ENCODE peak calls at places on chromosomes 7 and 10, in eight cellular contexts. Q is progenitor cell of endocrine pancreas; Y is NCI-H1092; F is aorta; R is T1000; I is natural killer cell; S is GM18507; T is activated CD4-positive, alpha-beta T cell treated with anti-CD3 and anti-CD28 coated beads, Interleukin-2, amount 50 U/mL, for 1 hour. D is an unnamed sample.

GRCh38 chr10:133359972-133360610 is 2.3 kb upstream of the FUOM start:
- DNase-seq in Q (no peak), Y (no peak), F (no peak), R (no peak), I (no peak), S (no peak), T (no peak), D (no peak)

GRCh38 chr10:132539894-132540293 is 2.3 kb downstream of the INPP5A start:
- DNase-seq in Q (no peak), Y (no peak), F (no peak), R (no peak), I (no peak), S (no peak), T (no peak), D (peak)

GRCh38 chr7:2819161-2819953 is 24.8 kb downstream of the GNA12 start:
- DNase-seq in Q (no peak), Y (no peak), F (no peak), R (no peak), I (no peak), S (no peak), T (no peak), D (no peak)

GRCh38 chr10:43939939-43940810 is 291.5 kb upstream of the ZNF32 start:
- DNase-seq in Q (no peak), Y (no peak), F (no peak), R (no peak), I (no peak), S (no peak), T (no peak), D (peak)

GRCh38 chr10:123784636-123785035 is 107.0 kb downstream of the CPXM2 start:
- DNase-seq in Q (no peak), Y (no peak), F (no peak), R (no peak), I (no peak), S (no peak), T (no peak), D (no peak)

GRCh38 chr7:24825931-24826661 is 68.8 kb upstream of the GSDME start:
- DNase-seq in Q (no peak), Y (no peak), F (no peak), R (peak), I (no peak), S (no peak), T (peak), D (peak)

GRCh38 chr10:70974351-70974901 is 86.1 kb upstream of the PCBD1 start:
- DNase-seq in Q (no peak), Y (no peak), F (no peak), R (no peak), I (no peak), S (no peak), T (no peak), D (peak)

GRCh38 chr10:124557648-124558338 is 96.2 kb downstream of the LHPP start:
- DNase-seq in Q (no peak), Y (no peak), F (peak), R (no peak), I (no peak), S (no peak), T (no peak), D (peak)

GRCh38 chr10:76329891-76330575 is 898.6 kb downstream of the LRMDA start:
- DNase-seq in Q (no peak), Y (no peak), F (no peak), R (no peak), I (no peak), S (no peak), T (no peak), D (no peak)

GRCh38 chr7:1427064-1427657 is 32.1 kb downstream of the MICALL2 start:
- DNase-seq in Q (no peak), Y (no peak), F (no peak), R (no peak), I (no peak), S (no peak), T (no peak), D (no peak)

GRCh38 chr10:71213761-71214440 is 1.5 kb downstream of the UNC5B start:
- DNase-seq in Q (no peak), Y (no peak), F (peak), R (no peak), I (no peak), S (no peak), T (no peak), D (peak)

GRCh38 chr10:71817831-71818268 is 33.2 kb downstream of the PSAP start:
- DNase-seq in Q (no peak), Y (no peak), F (peak), R (no peak), I (no peak), S (no peak), T (no peak), D (no peak)

GRCh38 chr10:125003146-125003900 is 61.4 kb downstream of the ZRANB1 start:
- DNase-seq in Q (no peak), Y (no peak), F (peak), R (no peak), I (peak), S (no peak), T (no peak), D (no peak)

GRCh38 chr7:108459922-108460551 is 3.8 kb upstream of the NRCAM start:
- DNase-seq in Q (no peak), Y (peak), F (no peak), R (no peak), I (no peak), S (no peak), T (no peak), D (peak)

GRCh38 chr7:116404389-116404788 is 95.1 kb upstream of the CAV2 start:
- DNase-seq in Q (no peak), Y (no peak), F (no peak), R (no peak), I (no peak), S (no peak), T (no peak), D (no peak)

GRCh38 chr10:67925449-67926005 is 41.1 kb downstream of the SIRT1 start:
- DNase-seq in Q (no peak), Y (no peak), F (no peak), R (no peak), I (no peak), S (no peak), T (no peak), D (no peak)

GRCh38 chr7:44534087-44534486 is 7.0 kb downstream of the NPC1L1 start:
- DNase-seq in Q (no peak), Y (no peak), F (no peak), R (no peak), I (no peak), S (no peak), T (no peak), D (peak)

GRCh38 chr7:157707983-157708720 is 371.3 kb downstream of the DNAJB6 start:
- DNase-seq in Q (no peak), Y (no peak), F (peak), R (no peak), I (no peak), S (no peak), T (no peak), D (no peak)

D was measured in fibroblast of villous mesenchyme.